ENCODE peak calls at places on chromosomes 5 and 9, in four cellular contexts. One of them, this sample, is unnamed.

GRCh38 chr5:38540348-38540747 is 16.1 kb downstream of the LIFR start:
- DNase-seq in NCI-H524: peak; percentile 95
- DNase-seq in stimulated activated CD4-positive, alpha-beta T cell treated with anti-CD3 and anti-CD28 coated beads, Interleukin-2, amount 100 ng/mL, for 48 hours: no peak
- DNase-seq in heart right ventricle: peak; percentile 39
- DNase-seq in this sample: peak; percentile 69

GRCh38 chr9:113990975-113991471 is 87.1 kb downstream of the AMBP start:
- DNase-seq in NCI-H524: no peak
- DNase-seq in stimulated activated CD4-positive, alpha-beta T cell treated with anti-CD3 and anti-CD28 coated beads, Interleukin-2, amount 100 ng/mL, for 48 hours: no peak
- DNase-seq in heart right ventricle: no peak
- DNase-seq in this sample: no peak

GRCh38 chr5:174145821-174146220 is 100.3 kb downstream of the NSG2 start:
- DNase-seq in NCI-H524: peak; percentile 30
- DNase-seq in stimulated activated CD4-positive, alpha-beta T cell treated with anti-CD3 and anti-CD28 coated beads, Interleukin-2, amount 100 ng/mL, for 48 hours: peak; percentile 1
- DNase-seq in heart right ventricle: no peak
- DNase-seq in this sample: peak; percentile 40

GRCh38 chr5:167573274-167574127 is 717.9 kb upstream of the WWC1 start:
- DNase-seq in NCI-H524: peak; percentile 85
- DNase-seq in stimulated activated CD4-positive, alpha-beta T cell treated with anti-CD3 and anti-CD28 coated beads, Interleukin-2, amount 100 ng/mL, for 48 hours: no peak
- DNase-seq in heart right ventricle: no peak
- DNase-seq in this sample: peak; percentile 90

GRCh38 chr5:71653119-71653518 is 66.0 kb upstream of the CARTPT start:
- DNase-seq in NCI-H524: peak; percentile 24
- DNase-seq in stimulated activated CD4-positive, alpha-beta T cell treated with anti-CD3 and anti-CD28 coated beads, Interleukin-2, amount 100 ng/mL, for 48 hours: no peak
- DNase-seq in heart right ventricle: no peak
- DNase-seq in this sample: peak; percentile 6

GRCh38 chr5:138611295-138612220 is 36.4 kb upstream of the HSPA9 start:
- DNase-seq in NCI-H524: peak; percentile 59
- DNase-seq in stimulated activated CD4-positive, alpha-beta T cell treated with anti-CD3 and anti-CD28 coated beads, Interleukin-2, amount 100 ng/mL, for 48 hours: no peak
- DNase-seq in heart right ventricle: no peak
- DNase-seq in this sample: peak; percentile 80

GRCh38 chr5:138504799-138505198 is 38.2 kb downstream of the ETF1 start:
- DNase-seq in NCI-H524: no peak
- DNase-seq in stimulated activated CD4-positive, alpha-beta T cell treated with anti-CD3 and anti-CD28 coated beads, Interleukin-2, amount 100 ng/mL, for 48 hours: no peak
- DNase-seq in heart right ventricle: peak; percentile 29
- DNase-seq in this sample: peak; percentile 27

GRCh38 chr5:173667702-173668101 is 51.3 kb upstream of the BOD1 start:
- DNase-seq in NCI-H524: no peak
- DNase-seq in stimulated activated CD4-positive, alpha-beta T cell treated with anti-CD3 and anti-CD28 coated beads, Interleukin-2, amount 100 ng/mL, for 48 hours: no peak
- DNase-seq in heart right ventricle: no peak
- DNase-seq in this sample: no peak

GRCh38 chr9:4422495-4422894 is 67.8 kb upstream of the SLC1A1 start:
- DNase-seq in NCI-H524: no peak
- DNase-seq in stimulated activated CD4-positive, alpha-beta T cell treated with anti-CD3 and anti-CD28 coated beads, Interleukin-2, amount 100 ng/mL, for 48 hours: no peak
- DNase-seq in heart right ventricle: no peak
- DNase-seq in this sample: peak; percentile 40

GRCh38 chr9:131697908-131698714 is 41.8 kb downstream of the RAPGEF1 start:
- DNase-seq in NCI-H524: no peak
- DNase-seq in stimulated activated CD4-positive, alpha-beta T cell treated with anti-CD3 and anti-CD28 coated beads, Interleukin-2, amount 100 ng/mL, for 48 hours: no peak
- DNase-seq in heart right ventricle: no peak
- DNase-seq in this sample: no peak

GRCh38 chr5:107699425-107699824 is 28.7 kb upstream of the EFNA5 start:
- DNase-seq in NCI-H524: no peak
- DNase-seq in stimulated activated CD4-positive, alpha-beta T cell treated with anti-CD3 and anti-CD28 coated beads, Interleukin-2, amount 100 ng/mL, for 48 hours: no peak
- DNase-seq in heart right ventricle: no peak
- DNase-seq in this sample: no peak

GRCh38 chr5:177509361-177509951 is at the start of gene DOK3:
- DNase-seq in NCI-H524: no peak
- DNase-seq in stimulated activated CD4-positive, alpha-beta T cell treated with anti-CD3 and anti-CD28 coated beads, Interleukin-2, amount 100 ng/mL, for 48 hours: no peak
- DNase-seq in heart right ventricle: peak; percentile 50
- DNase-seq in this sample: no peak

GRCh38 chr5:77400645-77401044 is 91.5 kb downstream of the WDR41 start:
- DNase-seq in NCI-H524: no peak
- DNase-seq in stimulated activated CD4-positive, alpha-beta T cell treated with anti-CD3 and anti-CD28 coated beads, Interleukin-2, amount 100 ng/mL, for 48 hours: no peak
- DNase-seq in heart right ventricle: no peak
- DNase-seq in this sample: no peak

GRCh38 chr5:114450516-114450909 is 88.6 kb downstream of the KCNN2 start:
- DNase-seq in NCI-H524: peak; percentile 65
- DNase-seq in stimulated activated CD4-positive, alpha-beta T cell treated with anti-CD3 and anti-CD28 coated beads, Interleukin-2, amount 100 ng/mL, for 48 hours: no peak
- DNase-seq in heart right ventricle: no peak
- DNase-seq in this sample: peak; percentile 39

GRCh38 chr5:151213803-151214613 is 9.9 kb downstream of the CCDC69 start:
- DNase-seq in NCI-H524: no peak
- DNase-seq in stimulated activated CD4-positive, alpha-beta T cell treated with anti-CD3 and anti-CD28 coated beads, Interleukin-2, amount 100 ng/mL, for 48 hours: peak; percentile 73
- DNase-seq in heart right ventricle: peak; percentile 81
- DNase-seq in this sample: peak; percentile 47

GRCh38 chr5:125484272-125485002 is 738.0 kb upstream of the ZNF608 start:
- DNase-seq in NCI-H524: peak; percentile 39
- DNase-seq in stimulated activated CD4-positive, alpha-beta T cell treated with anti-CD3 and anti-CD28 coated beads, Interleukin-2, amount 100 ng/mL, for 48 hours: no peak
- DNase-seq in heart right ventricle: peak; percentile 52
- DNase-seq in this sample: peak; percentile 59

GRCh38 chr5:73603998-73604397 is 22.0 kb upstream of the ARHGEF28 start:
- DNase-seq in NCI-H524: no peak
- DNase-seq in stimulated activated CD4-positive, alpha-beta T cell treated with anti-CD3 and anti-CD28 coated beads, Interleukin-2, amount 100 ng/mL, for 48 hours: no peak
- DNase-seq in heart right ventricle: no peak
- DNase-seq in this sample: no peak

GRCh38 chr5:35198681-35199080 is 31.6 kb downstream of the PRLR start:
- DNase-seq in NCI-H524: no peak
- DNase-seq in stimulated activated CD4-positive, alpha-beta T cell treated with anti-CD3 and anti-CD28 coated beads, Interleukin-2, amount 100 ng/mL, for 48 hours: no peak
- DNase-seq in heart right ventricle: no peak
- DNase-seq in this sample: no peak

GRCh38 chr5:177446184-177447065 is at the start of gene PRR7:
- DNase-seq in NCI-H524: peak; percentile 72
- DNase-seq in stimulated activated CD4-positive, alpha-beta T cell treated with anti-CD3 and anti-CD28 coated beads, Interleukin-2, amount 100 ng/mL, for 48 hours: no peak
- DNase-seq in heart right ventricle: peak; percentile 64
- DNase-seq in this sample: peak; percentile 83

GRCh38 chr9:68702493-68702892 is 2.5 kb upstream of the PIP5K1B start:
- DNase-seq in NCI-H524: no peak
- DNase-seq in stimulated activated CD4-positive, alpha-beta T cell treated with anti-CD3 and anti-CD28 coated beads, Interleukin-2, amount 100 ng/mL, for 48 hours: no peak
- DNase-seq in heart right ventricle: no peak
- DNase-seq in this sample: no peak

GRCh38 chr5:96790851-96791513 is 16.8 kb downstream of the ERAP1 start:
- DNase-seq in NCI-H524: no peak
- DNase-seq in stimulated activated CD4-positive, alpha-beta T cell treated with anti-CD3 and anti-CD28 coated beads, Interleukin-2, amount 100 ng/mL, for 48 hours: no peak
- DNase-seq in heart right ventricle: no peak
- DNase-seq in this sample: peak; percentile 9

This sample was measured in NCI-H82.